ENCODE peak calls at places on chromosomes 13 and 19, in seven cellular contexts. One of them, this sample, is unnamed.

GRCh38 chr13:50588736-50589135 is 254.8 kb downstream of the DLEU7 start:
- DNase-seq in H1: no peak
- DNase-seq in left ventricle myocardium inferior: no peak
- DNase-seq in psoas muscle: no peak
- DNase-seq in fibroblast of lung: peak; percentile 60
- DNase-seq in SJSA1: no peak
- DNase-seq in CD8-positive, alpha-beta memory T cell: no peak
- DNase-seq in this sample: no peak

GRCh38 chr19:6440905-6441304 is 7.3 kb upstream of the SLC25A41 start:
- DNase-seq in H1: no peak
- DNase-seq in left ventricle myocardium inferior: no peak
- DNase-seq in psoas muscle: no peak
- DNase-seq in fibroblast of lung: no peak
- DNase-seq in SJSA1: no peak
- DNase-seq in CD8-positive, alpha-beta memory T cell: no peak
- DNase-seq in this sample: no peak

GRCh38 chr13:110705826-110706569 is at the start of gene CARS2:
- DNase-seq in H1: peak; percentile 87
- DNase-seq in left ventricle myocardium inferior: peak; percentile 97
- DNase-seq in psoas muscle: peak; percentile 96
- DNase-seq in fibroblast of lung: peak; percentile 96
- DNase-seq in SJSA1: peak; percentile 100
- DNase-seq in CD8-positive, alpha-beta memory T cell: peak; percentile 93
- DNase-seq in this sample: peak; percentile 97

GRCh38 chr19:40862785-40863184 is 12.5 kb upstream of the CYP2A6 start:
- DNase-seq in H1: no peak
- DNase-seq in left ventricle myocardium inferior: no peak
- DNase-seq in psoas muscle: no peak
- DNase-seq in fibroblast of lung: no peak
- DNase-seq in SJSA1: no peak
- DNase-seq in CD8-positive, alpha-beta memory T cell: no peak
- DNase-seq in this sample: no peak

GRCh38 chr19:15649526-15649925 is 8.8 kb downstream of the CYP4F3 start:
- DNase-seq in H1: no peak
- DNase-seq in left ventricle myocardium inferior: no peak
- DNase-seq in psoas muscle: no peak
- DNase-seq in fibroblast of lung: no peak
- DNase-seq in SJSA1: no peak
- DNase-seq in CD8-positive, alpha-beta memory T cell: no peak
- DNase-seq in this sample: no peak

GRCh38 chr13:28548468-28548867 is 53.5 kb upstream of the FLT1 start:
- DNase-seq in H1: no peak
- DNase-seq in left ventricle myocardium inferior: no peak
- DNase-seq in psoas muscle: no peak
- DNase-seq in fibroblast of lung: no peak
- DNase-seq in SJSA1: no peak
- DNase-seq in CD8-positive, alpha-beta memory T cell: no peak
- DNase-seq in this sample: no peak

GRCh38 chr13:20168396-20168795 is 7.5 kb upstream of the GJA3 start:
- DNase-seq in H1: no peak
- DNase-seq in left ventricle myocardium inferior: no peak
- DNase-seq in psoas muscle: no peak
- DNase-seq in fibroblast of lung: no peak
- DNase-seq in SJSA1: no peak
- DNase-seq in CD8-positive, alpha-beta memory T cell: no peak
- DNase-seq in this sample: no peak

GRCh38 chr13:32264407-32264806 is 50.8 kb downstream of the ZAR1L start:
- DNase-seq in H1: no peak
- DNase-seq in left ventricle myocardium inferior: peak; percentile 79
- DNase-seq in psoas muscle: peak; percentile 49
- DNase-seq in fibroblast of lung: peak; percentile 38
- DNase-seq in SJSA1: peak; percentile 52
- DNase-seq in CD8-positive, alpha-beta memory T cell: no peak
- DNase-seq in this sample: no peak

GRCh38 chr13:105587786-105588185 is 947.7 kb downstream of the EFNB2 start:
- DNase-seq in H1: no peak
- DNase-seq in left ventricle myocardium inferior: no peak
- DNase-seq in psoas muscle: no peak
- DNase-seq in fibroblast of lung: peak; percentile 72
- DNase-seq in SJSA1: no peak
- DNase-seq in CD8-positive, alpha-beta memory T cell: no peak
- DNase-seq in this sample: no peak
- H3K27ac ChIP-seq in H1: no peak overlapping the region
- H3K27ac ChIP-seq in left ventricle myocardium inferior: no peak overlapping the region
- H3K27ac ChIP-seq in psoas muscle: no peak overlapping the region
- H3K27ac ChIP-seq in fibroblast of lung: no peak overlapping the region
- H3K27ac ChIP-seq in SJSA1: no peak overlapping the region
- H3K27ac ChIP-seq in CD8-positive, alpha-beta memory T cell: no peak overlapping the region
- H3K27ac ChIP-seq in this sample: no peak overlapping the region

GRCh38 chr19:13983213-13983889 is 22.8 kb downstream of the RFX1 start:
- DNase-seq in H1: no peak
- DNase-seq in left ventricle myocardium inferior: no peak
- DNase-seq in psoas muscle: no peak
- DNase-seq in fibroblast of lung: no peak
- DNase-seq in SJSA1: no peak
- DNase-seq in CD8-positive, alpha-beta memory T cell: no peak
- DNase-seq in this sample: peak; percentile 83
- H3K4me3 ChIP-seq in H1: no peak overlapping the region
- H3K4me3 ChIP-seq in left ventricle myocardium inferior: no peak overlapping the region
- H3K4me3 ChIP-seq in psoas muscle: no peak overlapping the region
- H3K4me3 ChIP-seq in fibroblast of lung: no peak overlapping the region
- H3K4me3 ChIP-seq in SJSA1: no peak overlapping the region
- H3K4me3 ChIP-seq in CD8-positive, alpha-beta memory T cell: no peak overlapping the region
- H3K4me3 ChIP-seq in this sample: no peak overlapping the region

GRCh38 chr19:12198136-12198535 is 35.2 kb downstream of the ZNF136 start:
- DNase-seq in H1: no peak
- DNase-seq in left ventricle myocardium inferior: no peak
- DNase-seq in psoas muscle: no peak
- DNase-seq in fibroblast of lung: no peak
- DNase-seq in SJSA1: no peak
- DNase-seq in CD8-positive, alpha-beta memory T cell: no peak
- DNase-seq in this sample: no peak
- H3K9me3 ChIP-seq in H1: peaks cover 32% of the 10 kb centered on the region
- H3K9me3 ChIP-seq in left ventricle myocardium inferior: peaks cover 25% of the 10 kb centered on the region
- H3K9me3 ChIP-seq in psoas muscle: peaks cover 15% of the 10 kb centered on the region
- H3K9me3 ChIP-seq in fibroblast of lung: peaks cover 2% of the 10 kb centered on the region
- H3K9me3 ChIP-seq in SJSA1: peaks cover 22% of the 10 kb centered on the region
- H3K9me3 ChIP-seq in CD8-positive, alpha-beta memory T cell: peaks cover 8% of the 10 kb centered on the region
- H3K9me3 ChIP-seq in this sample: no peaks in the 10 kb centered on the region

DNA sequence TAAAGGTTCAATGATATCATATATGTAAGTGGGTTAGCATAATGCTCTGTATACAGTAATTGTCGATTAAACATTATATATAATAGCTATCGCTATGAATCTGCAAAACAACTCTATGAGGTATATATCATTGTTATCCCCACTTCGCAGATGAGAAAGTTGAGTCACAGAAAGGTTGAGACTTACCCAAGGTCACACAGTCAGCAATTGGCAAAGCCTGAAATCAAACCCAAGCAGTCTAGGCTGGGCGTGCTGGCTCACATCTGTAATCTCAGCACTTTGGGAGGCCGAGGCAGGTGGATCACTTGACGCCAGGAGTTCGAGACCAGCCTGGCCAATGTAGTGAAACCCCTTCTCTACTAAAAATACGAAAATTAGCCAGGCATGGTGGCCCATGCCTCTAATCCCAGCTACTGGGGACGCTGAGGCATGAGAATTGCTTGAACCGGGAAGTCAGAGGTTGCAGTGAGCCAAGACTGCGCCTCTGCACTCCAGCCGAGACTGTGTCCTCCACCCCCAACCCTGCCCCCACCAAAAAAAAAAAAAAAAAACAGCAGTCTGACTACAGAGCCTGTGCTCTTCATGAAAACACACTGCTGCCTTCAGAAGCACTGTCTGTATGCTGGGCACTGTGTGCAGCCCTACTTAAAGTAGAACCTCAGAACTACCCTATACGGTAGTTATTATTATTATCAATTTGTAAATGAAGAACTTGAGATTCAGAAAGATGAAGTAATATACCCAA is 1.3 kb downstream of the HSPBP1 start:
- DNase-seq in H1: no peak
- DNase-seq in left ventricle myocardium inferior: no peak
- DNase-seq in psoas muscle: no peak
- DNase-seq in fibroblast of lung: no peak
- DNase-seq in SJSA1: no peak
- DNase-seq in CD8-positive, alpha-beta memory T cell: no peak
- DNase-seq in this sample: no peak
- H3K27ac ChIP-seq in H1: no peak overlapping the region
- H3K27ac ChIP-seq in left ventricle myocardium inferior: no peak overlapping the region
- H3K27ac ChIP-seq in psoas muscle: no peak overlapping the region
- H3K27ac ChIP-seq in fibroblast of lung: no peak overlapping the region
- H3K27ac ChIP-seq in SJSA1: no peak overlapping the region
- H3K27ac ChIP-seq in CD8-positive, alpha-beta memory T cell: no peak overlapping the region
- H3K27ac ChIP-seq in this sample: no peak overlapping the region

GRCh38 chr19:13070425-13071140 is 32.1 kb downstream of the LYL1 start:
- DNase-seq in H1: no peak
- DNase-seq in left ventricle myocardium inferior: no peak
- DNase-seq in psoas muscle: peak; percentile 76
- DNase-seq in fibroblast of lung: no peak
- DNase-seq in SJSA1: no peak
- DNase-seq in CD8-positive, alpha-beta memory T cell: no peak
- DNase-seq in this sample: no peak
- H3K4me3 ChIP-seq in H1: no peak overlapping the region
- H3K4me3 ChIP-seq in left ventricle myocardium inferior: peak overlapping the region; percentile 34
- H3K4me3 ChIP-seq in psoas muscle: peak overlapping the region; percentile 61
- H3K4me3 ChIP-seq in fibroblast of lung: no peak overlapping the region
- H3K4me3 ChIP-seq in SJSA1: no peak overlapping the region
- H3K4me3 ChIP-seq in CD8-positive, alpha-beta memory T cell: no peak overlapping the region
- H3K4me3 ChIP-seq in this sample: no peak overlapping the region

GRCh38 chr19:30146346-30146745 is 204.3 kb downstream of the URI1 start:
- DNase-seq in H1: no peak
- DNase-seq in left ventricle myocardium inferior: no peak
- DNase-seq in psoas muscle: no peak
- DNase-seq in fibroblast of lung: no peak
- DNase-seq in SJSA1: no peak
- DNase-seq in CD8-positive, alpha-beta memory T cell: no peak
- DNase-seq in this sample: no peak
- H3K9me3 ChIP-seq in H1: no peaks in the 10 kb centered on the region
- H3K9me3 ChIP-seq in left ventricle myocardium inferior: no peaks in the 10 kb centered on the region
- H3K9me3 ChIP-seq in psoas muscle: no peaks in the 10 kb centered on the region
- H3K9me3 ChIP-seq in fibroblast of lung: no peaks in the 10 kb centered on the region
- H3K9me3 ChIP-seq in SJSA1: no peaks in the 10 kb centered on the region
- H3K9me3 ChIP-seq in CD8-positive, alpha-beta memory T cell: no peaks in the 10 kb centered on the region
- H3K9me3 ChIP-seq in this sample: no peaks in the 10 kb centered on the region

GRCh38 chr13:77779461-77780272 is 82.2 kb downstream of the SLAIN1 start:
- DNase-seq in H1: no peak
- DNase-seq in left ventricle myocardium inferior: no peak
- DNase-seq in psoas muscle: no peak
- DNase-seq in fibroblast of lung: peak; percentile 60
- DNase-seq in SJSA1: no peak
- DNase-seq in CD8-positive, alpha-beta memory T cell: no peak
- DNase-seq in this sample: peak; percentile 31

GRCh38 chr13:77781804-77782203 is 84.3 kb downstream of the SLAIN1 start:
- DNase-seq in H1: no peak
- DNase-seq in left ventricle myocardium inferior: peak; percentile 18
- DNase-seq in psoas muscle: no peak
- DNase-seq in fibroblast of lung: no peak
- DNase-seq in SJSA1: no peak
- DNase-seq in CD8-positive, alpha-beta memory T cell: no peak
- DNase-seq in this sample: no peak

GRCh38 chr13:77774181-77774580 is 76.7 kb downstream of the SLAIN1 start:
- DNase-seq in H1: no peak
- DNase-seq in left ventricle myocardium inferior: no peak
- DNase-seq in psoas muscle: no peak
- DNase-seq in fibroblast of lung: no peak
- DNase-seq in SJSA1: no peak
- DNase-seq in CD8-positive, alpha-beta memory T cell: no peak
- DNase-seq in this sample: no peak

DNA sequence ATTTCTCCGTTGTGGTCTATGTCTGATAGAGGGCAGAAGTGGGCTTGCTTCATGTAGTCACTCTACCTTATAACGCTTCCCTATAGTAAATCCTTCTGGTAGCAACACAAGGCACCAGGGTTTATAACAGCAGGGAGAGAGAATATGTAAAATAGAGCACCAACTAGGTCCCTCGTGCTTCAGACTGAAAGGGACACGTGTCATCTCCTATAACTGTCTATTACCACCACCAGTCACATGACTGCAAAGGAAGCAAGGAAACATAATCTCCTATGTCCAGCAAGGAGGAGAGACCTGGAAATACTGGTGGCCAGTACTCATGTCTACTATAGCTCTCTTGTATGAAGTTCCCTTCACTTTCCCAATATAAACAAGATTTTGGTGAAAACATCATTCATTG is 79.2 kb downstream of the SLAIN1 start:
- DNase-seq in H1: no peak
- DNase-seq in left ventricle myocardium inferior: no peak
- DNase-seq in psoas muscle: no peak
- DNase-seq in fibroblast of lung: no peak
- DNase-seq in SJSA1: no peak
- DNase-seq in CD8-positive, alpha-beta memory T cell: no peak
- DNase-seq in this sample: no peak
- H3K27ac ChIP-seq in H1: no peak overlapping the region
- H3K27ac ChIP-seq in left ventricle myocardium inferior: no peak overlapping the region
- H3K27ac ChIP-seq in psoas muscle: no peak overlapping the region
- H3K27ac ChIP-seq in fibroblast of lung: no peak overlapping the region
- H3K27ac ChIP-seq in SJSA1: no peak overlapping the region
- H3K27ac ChIP-seq in CD8-positive, alpha-beta memory T cell: no peak overlapping the region
- H3K27ac ChIP-seq in this sample: no peak overlapping the region

GRCh38 chr19:50658438-50659317 is 9.4 kb downstream of the C19orf81 start:
- DNase-seq in H1: peak; percentile 95
- DNase-seq in left ventricle myocardium inferior: peak; percentile 51
- DNase-seq in psoas muscle: peak; percentile 49
- DNase-seq in fibroblast of lung: peak; percentile 10
- DNase-seq in SJSA1: no peak
- DNase-seq in CD8-positive, alpha-beta memory T cell: no peak
- DNase-seq in this sample: peak; percentile 78

GRCh38 chr19:50660083-50660366 is 10.8 kb downstream of the C19orf81 start:
- DNase-seq in H1: no peak
- DNase-seq in left ventricle myocardium inferior: no peak
- DNase-seq in psoas muscle: no peak
- DNase-seq in fibroblast of lung: no peak
- DNase-seq in SJSA1: no peak
- DNase-seq in CD8-positive, alpha-beta memory T cell: no peak
- DNase-seq in this sample: no peak

GRCh38 chr19:50657672-50658437 is 8.6 kb downstream of the C19orf81 start:
- DNase-seq in H1: peak; percentile 99
- DNase-seq in left ventricle myocardium inferior: peak; percentile 83
- DNase-seq in psoas muscle: peak; percentile 82
- DNase-seq in fibroblast of lung: peak; percentile 85
- DNase-seq in SJSA1: peak; percentile 68
- DNase-seq in CD8-positive, alpha-beta memory T cell: peak; percentile 38
- DNase-seq in this sample: peak; percentile 91

GRCh38 chr19:50661087-50661486 is 11.8 kb downstream of the C19orf81 start:
- DNase-seq in H1: no peak
- DNase-seq in left ventricle myocardium inferior: no peak
- DNase-seq in psoas muscle: no peak
- DNase-seq in fibroblast of lung: no peak
- DNase-seq in SJSA1: no peak
- DNase-seq in CD8-positive, alpha-beta memory T cell: no peak
- DNase-seq in this sample: no peak

GRCh38 chr19:50659318-50660082 is 10.3 kb downstream of the C19orf81 start:
- DNase-seq in H1: no peak
- DNase-seq in left ventricle myocardium inferior: no peak
- DNase-seq in psoas muscle: no peak
- DNase-seq in fibroblast of lung: no peak
- DNase-seq in SJSA1: no peak
- DNase-seq in CD8-positive, alpha-beta memory T cell: no peak
- DNase-seq in this sample: no peak
- H3K4me3 ChIP-seq in H1: peak overlapping the region; percentile 82
- H3K4me3 ChIP-seq in left ventricle myocardium inferior: peak overlapping the region; percentile 56
- H3K4me3 ChIP-seq in psoas muscle: no peak overlapping the region
- H3K4me3 ChIP-seq in fibroblast of lung: no peak overlapping the region
- H3K4me3 ChIP-seq in SJSA1: no peak overlapping the region
- H3K4me3 ChIP-seq in CD8-positive, alpha-beta memory T cell: peak overlapping the region; percentile 26
- H3K4me3 ChIP-seq in this sample: no peak overlapping the region